ENCODE peak calls at places on chromosomes 3 and 15, in seven cellular contexts. L is Caco-2, A is tibial artery, J is GM12878, Y is BE2C, S is spleen, R is lower lobe of right lung. I is an unnamed sample. For H3K9me3, the result is how much of the 10 kb centered on the place peaks cover.

GRCh38 chr3:142319094-142319493 is 93.7 kb upstream of the GK5 start:
- DNase-seq in R (no peak), A (no peak), L (no peak), J (no peak), Y (no peak), S (no peak), I (no peak)

GRCh38 chr15:39131605-39132004 is 449.3 kb upstream of the THBS1 start:
- DNase-seq in J (no peak), L (no peak), R (no peak), Y (no peak), A (no peak), S (no peak), I (no peak)

GRCh38 chr3:77038928-77039605 is 832 bp upstream of the ROBO2 start:
- DNase-seq in J (no peak), S (no peak), A (no peak), Y (peak), R (no peak), L (no peak), I (no peak)

GRCh38 chr3:195892355-195893120 is 15.8 kb downstream of the TNK2 start:
- DNase-seq in S (no peak), R (no peak), A (peak), J (no peak), Y (peak), L (no peak), I (no peak)

GRCh38 chr3:43233062-43233461 is 53.3 kb upstream of the SNRK start:
- DNase-seq in L (no peak), A (no peak), R (no peak), Y (no peak), S (no peak), J (no peak), I (no peak)

GRCh38 chr15:63013052-63013808 is 29.3 kb upstream of the TPM1 start:
- DNase-seq in S (no peak), Y (no peak), L (no peak), R (no peak), J (no peak), A (no peak), I (no peak)

GRCh38 chr15:62647195-62647865 is 395.2 kb upstream of the TPM1 start:
- DNase-seq in Y (peak), J (no peak), A (no peak), R (no peak), L (no peak), S (no peak), I (peak)

GRCh38 chr3:79515072-79515471 is 252.7 kb downstream of the ROBO1 start:
- DNase-seq in R (no peak), S (no peak), A (no peak), Y (peak), L (no peak), J (no peak), I (no peak)

GRCh38 chr15:94467034-94467433 is 235.7 kb downstream of the MCTP2 start:
- DNase-seq in Y (no peak), J (no peak), R (no peak), S (no peak), L (peak), A (no peak), I (no peak)

GRCh38 chr3:64209866-64210609 is 15.2 kb downstream of the PRICKLE2 start:
- DNase-seq in S (no peak), R (peak), J (no peak), Y (peak), L (no peak), A (peak), I (peak)

GRCh38 chr15:88243895-88244787 is 12.4 kb downstream of the NTRK3 start:
- DNase-seq in J (no peak), A (no peak), Y (peak), R (no peak), L (peak), S (no peak), I (no peak)

GRCh38 chr3:138188013-138188352 is 882 bp downstream of the ARMC8 start:
- DNase-seq in A (peak), J (no peak), R (no peak), Y (no peak), S (no peak), L (no peak), I (no peak)

GRCh38 chr3:12352253-12352652 is 63.4 kb downstream of the PPARG start:
- DNase-seq in J (no peak), S (no peak), R (no peak), L (no peak), Y (no peak), A (no peak), I (no peak)

GRCh38 chr15:50884583-50884982 is 23.9 kb upstream of the AP4E1 start:
- DNase-seq in R (no peak), Y (no peak), J (no peak), L (no peak), A (no peak), S (no peak), I (no peak)

GRCh38 chr15:60535265-60535664 is 56.3 kb upstream of the ICE2 start:
- DNase-seq in R (no peak), A (no peak), S (no peak), J (no peak), L (no peak), Y (no peak), I (no peak)
- TF ChIP-seq CTCF in R (no peak), A (no peak), S (no peak), J (no peak), L (no peak), Y (no peak), I (no peak)

GRCh38 chr15:23567921-23568320 is 2.4 kb downstream of the MKRN3 start:
- DNase-seq in R (no peak), S (no peak), Y (no peak), A (no peak), J (no peak), L (no peak), I (no peak)

GRCh38 chr15:23561914-23562313 is 3.6 kb upstream of the MKRN3 start:
- DNase-seq in Y (no peak), L (no peak), A (no peak), S (no peak), R (no peak), J (no peak), I (no peak)

GRCh38 chr15:23566070-23567050 is 886 bp downstream of the MKRN3 start:
- DNase-seq in L (peak), S (no peak), Y (no peak), A (no peak), J (no peak), R (no peak), I (no peak)

GRCh38 chr15:23565395-23566069 is at the start of gene MKRN3:
- DNase-seq in S (no peak), Y (no peak), R (no peak), L (peak), A (no peak), J (no peak), I (no peak)

GRCh38 chr15:23564798-23565394 is 578 bp upstream of the MKRN3 start:
- DNase-seq in Y (no peak), J (no peak), R (no peak), S (no peak), L (peak), A (no peak), I (no peak)
- H3K9me3 ChIP-seq in Y (under half), J (under half), R (under half), S (under half), L (under half), A (under half), I (under half)

GRCh38 chr3:53167418-53168174 is 6.6 kb downstream of the PRKCD start:
- DNase-seq in J (no peak), L (no peak), S (no peak), R (no peak), A (no peak), Y (no peak), I (no peak)
- H3K4me3 ChIP-seq in J (peak), L (no peak), S (peak), R (peak), A (no peak), Y (no peak), I (no peak)

DNA sequence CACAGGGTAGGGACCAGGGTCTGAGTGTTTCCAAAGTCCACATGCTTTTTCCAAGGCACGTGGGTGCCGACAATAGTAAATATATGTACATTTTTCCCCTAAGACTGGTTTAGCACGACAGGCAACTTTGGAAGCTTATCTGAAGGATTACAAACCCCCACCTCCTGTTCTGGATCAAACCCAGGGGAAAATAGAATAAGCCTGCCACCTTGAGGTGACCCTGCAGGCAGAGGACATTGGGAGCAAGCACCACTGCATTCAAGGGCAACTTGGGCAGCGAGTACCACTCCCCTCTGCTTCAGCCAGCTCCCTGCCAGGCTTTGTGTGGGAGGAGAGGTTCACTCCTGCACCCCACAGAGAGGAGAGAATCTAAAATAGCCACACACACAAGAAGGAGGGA is 44.8 kb downstream of the KBTBD12 start:
- DNase-seq in L (peak), A (no peak), J (no peak), Y (peak), R (no peak), S (no peak), I (no peak)
- TF ChIP-seq CTCF in L (peak), A (no peak), J (peak), Y (peak), R (peak), S (no peak), I (no peak)

GRCh38 chr15:52786436-52787122 is 3.6 kb downstream of the ONECUT1 start:
- DNase-seq in L (no peak), J (no peak), A (no peak), Y (no peak), S (no peak), R (no peak), I (no peak)
- H3K9me3 ChIP-seq in L (under half), J (under half), A (under half), Y (under half), S (under half), R (under half), I (under half)

GRCh38 chr3:107117922-107118576 is 259.2 kb upstream of the CCDC54 start:
- DNase-seq in L (peak), R (no peak), S (no peak), J (no peak), A (no peak), Y (peak), I (no peak)
- H3K4me3 ChIP-seq in L (no peak), R (no peak), S (no peak), J (no peak), A (no peak), Y (no peak), I (no peak)

GRCh38 chr3:89049119-89049518 is 58.3 kb upstream of the EPHA3 start:
- DNase-seq in Y (no peak), J (no peak), A (no peak), L (peak), S (no peak), R (no peak), I (no peak)
- TF ChIP-seq CTCF in Y (no peak), J (no peak), A (no peak), L (peak), S (no peak), R (no peak), I (no peak)

I was measured in breast epithelium.